ENCODE peak calls at places on chromosomes 13 and 19, in five cellular contexts. L is NCI-H82; H is stimulated activated CD4-positive, alpha-beta T cell treated with anti-CD3 and anti-CD28 coated beads, Interleukin-4, amount 100 ng/mL, for 4 hours; K is NCI-H2171; O is thoracic aorta. E is an unnamed sample.

GRCh38 chr19:28427256-28428083 is 785.5 kb downstream of the UQCRFS1 start:
- DNase-seq in L (no peak), H (no peak), O (no peak), K (no peak), E (no peak)

GRCh38 chr13:31069808-31070544 is 91.7 kb downstream of the HSPH1 start:
- DNase-seq in H (no peak), K (no peak), L (no peak), O (no peak), E (no peak)

GRCh38 chr13:112521073-112521685 is 66.8 kb downstream of the TUBGCP3 start:
- DNase-seq in L (no peak), O (no peak), H (no peak), K (no peak), E (no peak)

GRCh38 chr13:22505489-22505888 is 675.3 kb upstream of the SGCG start:
- DNase-seq in H (no peak), O (no peak), K (no peak), L (no peak), E (no peak)

GRCh38 chr13:50589651-50590054 is 253.8 kb downstream of the DLEU7 start:
- DNase-seq in K (no peak), H (no peak), L (no peak), O (no peak), E (no peak)

GRCh38 chr13:74406439-74406838 is 272.2 kb upstream of the KLF12 start:
- DNase-seq in K (peak; percentile 44), O (no peak), H (no peak), L (no peak), E (no peak)

GRCh38 chr13:31767175-31767900 is 28.0 kb downstream of the RXFP2 start:
- DNase-seq in L (no peak), K (no peak), O (no peak), H (no peak), E (no peak)

GRCh38 chr13:88602786-88603777 is 931.9 kb downstream of the SLITRK5 start:
- DNase-seq in O (no peak), H (no peak), L (peak; percentile 75), K (no peak), E (no peak)

GRCh38 chr19:30387311-30388115 is 15.3 kb downstream of the ZNF536 start:
- DNase-seq in L (no peak), H (no peak), O (no peak), K (no peak), E (no peak)

GRCh38 chr13:101919541-101920306 is 467.2 kb downstream of the ITGBL1 start:
- DNase-seq in L (peak; percentile 64), K (peak; percentile 18), O (no peak), H (no peak), E (peak; percentile 39)

GRCh38 chr19:46016426-46017094 is 6.3 kb downstream of the PGLYRP1 start:
- DNase-seq in K (peak; percentile 78), O (no peak), H (peak; percentile 74), L (peak; percentile 89), E (peak; percentile 69)

GRCh38 chr19:10612515-10613119 is 12.7 kb upstream of the SLC44A2 start:
- DNase-seq in L (no peak), O (peak; percentile 66), K (no peak), H (no peak), E (no peak)

GRCh38 chr19:14141041-14141440 is 4.7 kb upstream of the ASF1B start:
- DNase-seq in H (peak; percentile 54), K (no peak), L (no peak), O (no peak), E (no peak)

GRCh38 chr13:75479102-75479501 is 2.9 kb downstream of the TBC1D4 start:
- DNase-seq in H (no peak), O (no peak), L (no peak), K (no peak), E (no peak)

GRCh38 chr13:114152831-114153371 is 20.5 kb upstream of the RASA3 start:
- DNase-seq in O (no peak), H (no peak), L (no peak), K (no peak), E (no peak)

GRCh38 chr13:46113596-46113995 is 8.8 kb upstream of the CPB2 start:
- DNase-seq in K (no peak), O (no peak), L (no peak), H (no peak), E (no peak)

GRCh38 chr19:35509861-35510625 is 3.4 kb downstream of the DMKN start:
- DNase-seq in L (peak; percentile 80), K (peak; percentile 40), H (peak; percentile 57), O (no peak), E (no peak)

GRCh38 chr13:75558130-75558840 is 8.7 kb downstream of the UCHL3 start:
- DNase-seq in L (no peak), H (no peak), K (no peak), O (no peak), E (no peak)

GRCh38 chr19:50414850-50415660 is 3.7 kb upstream of the SPIB start:
- DNase-seq in K (no peak), H (peak; percentile 64), L (peak; percentile 71), O (no peak), E (no peak)

GRCh38 chr13:36919206-36919832 is 719 bp downstream of the SMAD9 start:
- DNase-seq in L (peak; percentile 91), H (no peak), K (peak; percentile 29), O (peak; percentile 5), E (peak; percentile 39)

GRCh38 chr19:47609885-47610545 is 1.1 kb downstream of the BICRA start:
- DNase-seq in L (peak; percentile 62), H (peak; percentile 29), O (no peak), K (peak; percentile 8), E (no peak)

GRCh38 chr19:18304194-18304495 is 18.7 kb downstream of the LSM4 start:
- DNase-seq in O (no peak), L (peak; percentile 85), H (peak; percentile 7), K (no peak), E (no peak)

GRCh38 chr19:8150178-8150865 is 930 bp upstream of the FBN3 start:
- DNase-seq in L (no peak), O (no peak), K (no peak), H (no peak), E (no peak)

GRCh38 chr19:8571006-8571411 is 6.2 kb downstream of the MYO1F start:
- DNase-seq in K (no peak), H (peak; percentile 38), O (no peak), L (no peak), E (no peak)

GRCh38 chr13:20124303-20124702 is 36.5 kb downstream of the GJA3 start:
- DNase-seq in O (no peak), K (no peak), L (no peak), H (no peak), E (no peak)

GRCh38 chr13:101149735-101150380 is 266.4 kb downstream of the NALCN start:
- DNase-seq in L (peak; percentile 88), K (peak; percentile 21), H (no peak), O (no peak), E (no peak)

GRCh38 chr19:3049089-3049488 is 13.2 kb downstream of the TLE5 start:
- DNase-seq in K (no peak), H (no peak), L (no peak), O (no peak), E (no peak)

GRCh38 chr19:28345811-28346210 is 867.1 kb downstream of the UQCRFS1 start:
- DNase-seq in K (no peak), L (no peak), O (no peak), H (no peak), E (no peak)

GRCh38 chr13:25733061-25733491 is 318.7 kb downstream of the SHISA2 start:
- DNase-seq in O (no peak), K (no peak), L (no peak), H (no peak), E (no peak)

GRCh38 chr13:34469212-34469983 is 472.7 kb upstream of the NBEA start:
- DNase-seq in H (no peak), L (no peak), K (no peak), O (no peak), E (no peak)

GRCh38 chr19:46670874-46671273 is 9.9 kb upstream of the DACT3 start:
- DNase-seq in O (no peak), L (no peak), H (no peak), K (no peak), E (no peak)

GRCh38 chr13:85590231-85590931 is 208.8 kb downstream of the SLITRK6 start:
- DNase-seq in O (no peak), H (no peak), L (no peak), K (no peak), E (no peak)

GRCh38 chr19:3146677-3147100 is 10.9 kb downstream of the GNA15 start:
- DNase-seq in O (no peak), K (no peak), L (peak; percentile 37), H (peak; percentile 50), E (no peak)

GRCh38 chr13:72146816-72147215 is 279.8 kb upstream of the DACH1 start:
- DNase-seq in L (no peak), K (no peak), O (no peak), H (no peak), E (no peak)

GRCh38 chr19:3852614-3853254 is 16.1 kb downstream of the ZFR2 start:
- DNase-seq in O (no peak), H (peak; percentile 27), K (no peak), L (peak; percentile 14), E (no peak)

GRCh38 chr13:49464621-49465325 is 20.7 kb downstream of the SETDB2 start:
- DNase-seq in H (no peak), L (no peak), O (no peak), K (no peak), E (no peak)

GRCh38 chr13:112725346-112726017 is 35.6 kb downstream of the ATP11A start:
- DNase-seq in H (no peak), L (no peak), K (no peak), O (no peak), E (no peak)

GRCh38 chr19:34428549-34429285 is 536 bp downstream of the UBA2 start:
- DNase-seq in K (no peak), O (no peak), H (peak; percentile 9), L (peak; percentile 52), E (no peak)